ENCODE peak calls at places on chromosome 12, in six cellular contexts. Z is HTR-8/SVneo; H is stimulated activated CD4-positive, alpha-beta T cell treated with anti-CD3 and anti-CD28 coated beads, Interleukin-2, amount 100 ng/mL, for 24 hours; Q is renal cortical epithelial cell; P is iris pigment epithelial cell; S is ACHN. F is an unnamed sample.

GRCh38 chr12:114936148-114937099 is 252.4 kb upstream of the TBX3 start:
- DNase-seq in Q (peak), H (no peak), Z (peak), P (peak), S (no peak), F (peak)

GRCh38 chr12:49346659-49347306 is at the start of gene DNAJC22:
- DNase-seq in P (peak), S (peak), Q (no peak), Z (no peak), H (peak), F (no peak)

GRCh38 chr12:88805692-88806091 is 225.4 kb upstream of the KITLG start:
- DNase-seq in S (no peak), P (peak), Z (no peak), H (no peak), Q (no peak), F (no peak)

GRCh38 chr12:89235189-89235993 is 116.9 kb downstream of the DUSP6 start:
- DNase-seq in P (no peak), Z (no peak), S (no peak), H (no peak), Q (no peak), F (no peak)

GRCh38 chr12:24697295-24697694 is 251.6 kb downstream of the BCAT1 start:
- DNase-seq in P (no peak), H (no peak), S (no peak), Q (no peak), Z (no peak), F (no peak)

GRCh38 chr12:23502259-23502658 is 447.2 kb downstream of the SOX5 start:
- DNase-seq in S (no peak), H (no peak), Q (no peak), Z (no peak), P (no peak), F (no peak)

GRCh38 chr12:25495336-25496097 is 57.6 kb downstream of the LMNTD1 start:
- DNase-seq in Q (peak), S (peak), H (no peak), Z (peak), P (peak), F (peak)

GRCh38 chr12:66194122-66194521 is 5.1 kb downstream of the IRAK3 start:
- DNase-seq in P (no peak), S (no peak), H (no peak), Z (no peak), Q (no peak), F (no peak)

GRCh38 chr12:110537605-110538409 is 35.7 kb downstream of the RAD9B start:
- DNase-seq in H (no peak), Q (peak), Z (no peak), S (no peak), P (no peak), F (no peak)

GRCh38 chr12:54663603-54664002 is 15.4 kb upstream of the DCD start:
- DNase-seq in H (no peak), P (no peak), S (no peak), Z (no peak), Q (no peak), F (no peak)

GRCh38 chr12:21677622-21678277 is 20.1 kb upstream of the LDHB start:
- DNase-seq in P (no peak), Z (no peak), Q (peak), H (no peak), S (no peak), F (peak)

GRCh38 chr12:321606-322326 is 59.1 kb upstream of the SLC6A13 start:
- DNase-seq in S (peak), Z (peak), H (no peak), Q (peak), P (peak), F (peak)

GRCh38 chr12:124605869-124606774 is 38.7 kb upstream of the NCOR2 start:
- DNase-seq in H (no peak), P (no peak), Z (no peak), S (no peak), Q (no peak), F (no peak)

GRCh38 chr12:7856516-7856915 is 16.2 kb downstream of the SLC2A14 start:
- DNase-seq in Z (no peak), Q (no peak), S (no peak), H (no peak), P (peak), F (no peak)

GRCh38 chr12:48659863-48660262 is 22.2 kb downstream of the KANSL2 start:
- DNase-seq in P (no peak), H (no peak), S (no peak), Z (no peak), Q (no peak), F (no peak)

GRCh38 chr12:76083761-76084276 is 666 bp downstream of the NAP1L1 start:
- DNase-seq in Z (peak), Q (peak), S (peak), H (peak), P (peak), F (peak)

GRCh38 chr12:50082644-50083043 is 2.5 kb upstream of the SMARCD1 start:
- DNase-seq in H (no peak), P (no peak), Z (no peak), S (peak), Q (peak), F (no peak)

F was measured in fibroblast of the aortic adventitia.